ENCODE peak calls at places on chromosomes 16 and 17, in nine cellular contexts. One of them, this sample, is unnamed.

GRCh38 chr16:90011908-90012501 is 7.3 kb downstream of the DBNDD1 start:
- DNase-seq in ovary: no peak
- DNase-seq in NCI-H1930: no peak
- DNase-seq in GM12892: no peak
- DNase-seq in activated CD4-positive, alpha-beta T cell treated with anti-CD3 and anti-CD28 coated beads, Interleukin-2, amount 10 ng/mL, durations not matched to agents 7 days and 5 days: no peak
- DNase-seq in amniotic stem cell: no peak
- DNase-seq in cardiac septum: no peak
- DNase-seq in activated T-cell treated with anti-CD3 and anti-CD28 coated beads, Interleukin-2, amount 50 U/mL, for 24 hours: no peak
- DNase-seq in right cardiac atrium: no peak
- DNase-seq in this sample: no peak

GRCh38 chr16:83932955-83933673 is 19.9 kb upstream of the OSGIN1 start:
- DNase-seq in right cardiac atrium: peak
- DNase-seq in activated T-cell treated with anti-CD3 and anti-CD28 coated beads, Interleukin-2, amount 50 U/mL, for 24 hours: no peak
- DNase-seq in GM12892: no peak
- DNase-seq in cardiac septum: no peak
- DNase-seq in amniotic stem cell: no peak
- DNase-seq in activated CD4-positive, alpha-beta T cell treated with anti-CD3 and anti-CD28 coated beads, Interleukin-2, amount 10 ng/mL, durations not matched to agents 7 days and 5 days: no peak
- DNase-seq in ovary: no peak
- DNase-seq in NCI-H1930: no peak
- DNase-seq in this sample: no peak

GRCh38 chr17:10172241-10172741 is 26.1 kb downstream of the GAS7 start:
- DNase-seq in GM12892: no peak
- DNase-seq in ovary: no peak
- DNase-seq in cardiac septum: no peak
- DNase-seq in activated T-cell treated with anti-CD3 and anti-CD28 coated beads, Interleukin-2, amount 50 U/mL, for 24 hours: no peak
- DNase-seq in NCI-H1930: no peak
- DNase-seq in activated CD4-positive, alpha-beta T cell treated with anti-CD3 and anti-CD28 coated beads, Interleukin-2, amount 10 ng/mL, durations not matched to agents 7 days and 5 days: no peak
- DNase-seq in amniotic stem cell: no peak
- DNase-seq in right cardiac atrium: no peak
- DNase-seq in this sample: no peak

GRCh38 chr17:13476722-13477121 is 125.0 kb downstream of the HS3ST3A1 start:
- DNase-seq in GM12892: no peak
- DNase-seq in NCI-H1930: no peak
- DNase-seq in right cardiac atrium: no peak
- DNase-seq in ovary: no peak
- DNase-seq in activated CD4-positive, alpha-beta T cell treated with anti-CD3 and anti-CD28 coated beads, Interleukin-2, amount 10 ng/mL, durations not matched to agents 7 days and 5 days: no peak
- DNase-seq in activated T-cell treated with anti-CD3 and anti-CD28 coated beads, Interleukin-2, amount 50 U/mL, for 24 hours: no peak
- DNase-seq in amniotic stem cell: no peak
- DNase-seq in cardiac septum: no peak
- DNase-seq in this sample: no peak

GRCh38 chr17:66935717-66936116 is 28.8 kb upstream of the CACNG4 start:
- DNase-seq in ovary: no peak
- DNase-seq in right cardiac atrium: no peak
- DNase-seq in NCI-H1930: no peak
- DNase-seq in cardiac septum: no peak
- DNase-seq in activated T-cell treated with anti-CD3 and anti-CD28 coated beads, Interleukin-2, amount 50 U/mL, for 24 hours: no peak
- DNase-seq in activated CD4-positive, alpha-beta T cell treated with anti-CD3 and anti-CD28 coated beads, Interleukin-2, amount 10 ng/mL, durations not matched to agents 7 days and 5 days: no peak
- DNase-seq in GM12892: no peak
- DNase-seq in amniotic stem cell: no peak
- DNase-seq in this sample: no peak

GRCh38 chr17:61040666-61041065 is 359.0 kb upstream of the TBX2 start:
- DNase-seq in GM12892: no peak
- DNase-seq in cardiac septum: no peak
- DNase-seq in right cardiac atrium: no peak
- DNase-seq in ovary: no peak
- DNase-seq in activated T-cell treated with anti-CD3 and anti-CD28 coated beads, Interleukin-2, amount 50 U/mL, for 24 hours: no peak
- DNase-seq in NCI-H1930: no peak
- DNase-seq in amniotic stem cell: no peak
- DNase-seq in activated CD4-positive, alpha-beta T cell treated with anti-CD3 and anti-CD28 coated beads, Interleukin-2, amount 10 ng/mL, durations not matched to agents 7 days and 5 days: no peak
- DNase-seq in this sample: no peak

GRCh38 chr17:36148559-36149295 is 27.7 kb downstream of the TBC1D3B start:
- DNase-seq in activated T-cell treated with anti-CD3 and anti-CD28 coated beads, Interleukin-2, amount 50 U/mL, for 24 hours: peak
- DNase-seq in activated CD4-positive, alpha-beta T cell treated with anti-CD3 and anti-CD28 coated beads, Interleukin-2, amount 10 ng/mL, durations not matched to agents 7 days and 5 days: peak
- DNase-seq in cardiac septum: peak
- DNase-seq in NCI-H1930: peak
- DNase-seq in ovary: peak
- DNase-seq in right cardiac atrium: peak
- DNase-seq in amniotic stem cell: peak
- DNase-seq in GM12892: peak
- DNase-seq in this sample: peak

GRCh38 chr17:71184716-71185115 is 936.1 kb upstream of the SOX9 start:
- DNase-seq in right cardiac atrium: no peak
- DNase-seq in GM12892: no peak
- DNase-seq in amniotic stem cell: no peak
- DNase-seq in activated CD4-positive, alpha-beta T cell treated with anti-CD3 and anti-CD28 coated beads, Interleukin-2, amount 10 ng/mL, durations not matched to agents 7 days and 5 days: no peak
- DNase-seq in NCI-H1930: no peak
- DNase-seq in cardiac septum: no peak
- DNase-seq in activated T-cell treated with anti-CD3 and anti-CD28 coated beads, Interleukin-2, amount 50 U/mL, for 24 hours: no peak
- DNase-seq in ovary: no peak
- DNase-seq in this sample: no peak

GRCh38 chr17:73184133-73184993 is 8.5 kb upstream of the COG1 start:
- DNase-seq in activated T-cell treated with anti-CD3 and anti-CD28 coated beads, Interleukin-2, amount 50 U/mL, for 24 hours: no peak
- DNase-seq in cardiac septum: no peak
- DNase-seq in amniotic stem cell: no peak
- DNase-seq in ovary: no peak
- DNase-seq in right cardiac atrium: no peak
- DNase-seq in activated CD4-positive, alpha-beta T cell treated with anti-CD3 and anti-CD28 coated beads, Interleukin-2, amount 10 ng/mL, durations not matched to agents 7 days and 5 days: no peak
- DNase-seq in NCI-H1930: no peak
- DNase-seq in GM12892: no peak
- DNase-seq in this sample: no peak

GRCh38 chr17:41421116-41421515 is 3.3 kb downstream of the KRT37 start:
- DNase-seq in GM12892: no peak
- DNase-seq in activated T-cell treated with anti-CD3 and anti-CD28 coated beads, Interleukin-2, amount 50 U/mL, for 24 hours: no peak
- DNase-seq in activated CD4-positive, alpha-beta T cell treated with anti-CD3 and anti-CD28 coated beads, Interleukin-2, amount 10 ng/mL, durations not matched to agents 7 days and 5 days: no peak
- DNase-seq in ovary: no peak
- DNase-seq in right cardiac atrium: no peak
- DNase-seq in cardiac septum: no peak
- DNase-seq in NCI-H1930: no peak
- DNase-seq in amniotic stem cell: no peak
- DNase-seq in this sample: no peak

GRCh38 chr17:1275962-1276736 is 3.3 kb upstream of the TRARG1 start:
- DNase-seq in ovary: peak
- DNase-seq in NCI-H1930: no peak
- DNase-seq in right cardiac atrium: peak
- DNase-seq in amniotic stem cell: peak
- DNase-seq in GM12892: peak
- DNase-seq in cardiac septum: no peak
- DNase-seq in activated T-cell treated with anti-CD3 and anti-CD28 coated beads, Interleukin-2, amount 50 U/mL, for 24 hours: peak
- DNase-seq in activated CD4-positive, alpha-beta T cell treated with anti-CD3 and anti-CD28 coated beads, Interleukin-2, amount 10 ng/mL, durations not matched to agents 7 days and 5 days: peak
- DNase-seq in this sample: peak

GRCh38 chr17:74641224-74641948 is 17.8 kb upstream of the CD300E start:
- DNase-seq in amniotic stem cell: no peak
- DNase-seq in GM12892: no peak
- DNase-seq in activated T-cell treated with anti-CD3 and anti-CD28 coated beads, Interleukin-2, amount 50 U/mL, for 24 hours: no peak
- DNase-seq in cardiac septum: no peak
- DNase-seq in ovary: no peak
- DNase-seq in activated CD4-positive, alpha-beta T cell treated with anti-CD3 and anti-CD28 coated beads, Interleukin-2, amount 10 ng/mL, durations not matched to agents 7 days and 5 days: no peak
- DNase-seq in NCI-H1930: no peak
- DNase-seq in right cardiac atrium: no peak
- DNase-seq in this sample: no peak

GRCh38 chr17:78176548-78177025 is 8.2 kb downstream of the SYNGR2 start:
- DNase-seq in ovary: peak
- DNase-seq in amniotic stem cell: peak
- DNase-seq in cardiac septum: peak
- DNase-seq in activated T-cell treated with anti-CD3 and anti-CD28 coated beads, Interleukin-2, amount 50 U/mL, for 24 hours: peak
- DNase-seq in NCI-H1930: peak
- DNase-seq in activated CD4-positive, alpha-beta T cell treated with anti-CD3 and anti-CD28 coated beads, Interleukin-2, amount 10 ng/mL, durations not matched to agents 7 days and 5 days: peak
- DNase-seq in right cardiac atrium: peak
- DNase-seq in GM12892: peak
- DNase-seq in this sample: peak

GRCh38 chr17:2259769-2260536 is 43.6 kb downstream of the SMG6 start:
- DNase-seq in right cardiac atrium: no peak
- DNase-seq in NCI-H1930: no peak
- DNase-seq in ovary: no peak
- DNase-seq in GM12892: peak
- DNase-seq in cardiac septum: no peak
- DNase-seq in activated CD4-positive, alpha-beta T cell treated with anti-CD3 and anti-CD28 coated beads, Interleukin-2, amount 10 ng/mL, durations not matched to agents 7 days and 5 days: peak
- DNase-seq in amniotic stem cell: no peak
- DNase-seq in activated T-cell treated with anti-CD3 and anti-CD28 coated beads, Interleukin-2, amount 50 U/mL, for 24 hours: peak
- DNase-seq in this sample: no peak

GRCh38 chr17:17681187-17681743 is at the start of gene RAI1:
- DNase-seq in right cardiac atrium: peak
- DNase-seq in amniotic stem cell: peak
- DNase-seq in cardiac septum: peak
- DNase-seq in GM12892: peak
- DNase-seq in activated T-cell treated with anti-CD3 and anti-CD28 coated beads, Interleukin-2, amount 50 U/mL, for 24 hours: peak
- DNase-seq in activated CD4-positive, alpha-beta T cell treated with anti-CD3 and anti-CD28 coated beads, Interleukin-2, amount 10 ng/mL, durations not matched to agents 7 days and 5 days: peak
- DNase-seq in NCI-H1930: peak
- DNase-seq in ovary: peak
- DNase-seq in this sample: peak

GRCh38 chr16:57993452-57993851 is 7.0 kb downstream of the ZNF319 start:
- DNase-seq in GM12892: no peak
- DNase-seq in activated T-cell treated with anti-CD3 and anti-CD28 coated beads, Interleukin-2, amount 50 U/mL, for 24 hours: no peak
- DNase-seq in cardiac septum: no peak
- DNase-seq in amniotic stem cell: no peak
- DNase-seq in activated CD4-positive, alpha-beta T cell treated with anti-CD3 and anti-CD28 coated beads, Interleukin-2, amount 10 ng/mL, durations not matched to agents 7 days and 5 days: no peak
- DNase-seq in NCI-H1930: no peak
- DNase-seq in right cardiac atrium: no peak
- DNase-seq in ovary: no peak
- DNase-seq in this sample: no peak

GRCh38 chr17:78896091-78896833 is 6.7 kb downstream of the CEP295NL start:
- DNase-seq in ovary: peak
- DNase-seq in right cardiac atrium: peak
- DNase-seq in GM12892: no peak
- DNase-seq in amniotic stem cell: no peak
- DNase-seq in NCI-H1930: no peak
- DNase-seq in activated CD4-positive, alpha-beta T cell treated with anti-CD3 and anti-CD28 coated beads, Interleukin-2, amount 10 ng/mL, durations not matched to agents 7 days and 5 days: no peak
- DNase-seq in cardiac septum: no peak
- DNase-seq in activated T-cell treated with anti-CD3 and anti-CD28 coated beads, Interleukin-2, amount 50 U/mL, for 24 hours: no peak
- DNase-seq in this sample: peak

GRCh38 chr17:81911277-81911961 is at the start of gene PCYT2:
- DNase-seq in right cardiac atrium: peak
- DNase-seq in GM12892: peak
- DNase-seq in ovary: peak
- DNase-seq in cardiac septum: peak
- DNase-seq in amniotic stem cell: peak
- DNase-seq in activated CD4-positive, alpha-beta T cell treated with anti-CD3 and anti-CD28 coated beads, Interleukin-2, amount 10 ng/mL, durations not matched to agents 7 days and 5 days: peak
- DNase-seq in NCI-H1930: peak
- DNase-seq in activated T-cell treated with anti-CD3 and anti-CD28 coated beads, Interleukin-2, amount 50 U/mL, for 24 hours: peak
- DNase-seq in this sample: peak

GRCh38 chr17:51050291-51051033 is 70.2 kb downstream of the SPAG9 start:
- DNase-seq in ovary: no peak
- DNase-seq in GM12892: no peak
- DNase-seq in activated T-cell treated with anti-CD3 and anti-CD28 coated beads, Interleukin-2, amount 50 U/mL, for 24 hours: no peak
- DNase-seq in activated CD4-positive, alpha-beta T cell treated with anti-CD3 and anti-CD28 coated beads, Interleukin-2, amount 10 ng/mL, durations not matched to agents 7 days and 5 days: no peak
- DNase-seq in amniotic stem cell: no peak
- DNase-seq in right cardiac atrium: no peak
- DNase-seq in NCI-H1930: no peak
- DNase-seq in cardiac septum: no peak
- DNase-seq in this sample: no peak

GRCh38 chr16:53083123-53083522 is 28.3 kb downstream of the CHD9 start:
- DNase-seq in right cardiac atrium: no peak
- DNase-seq in activated T-cell treated with anti-CD3 and anti-CD28 coated beads, Interleukin-2, amount 50 U/mL, for 24 hours: no peak
- DNase-seq in GM12892: no peak
- DNase-seq in activated CD4-positive, alpha-beta T cell treated with anti-CD3 and anti-CD28 coated beads, Interleukin-2, amount 10 ng/mL, durations not matched to agents 7 days and 5 days: no peak
- DNase-seq in amniotic stem cell: no peak
- DNase-seq in NCI-H1930: no peak
- DNase-seq in ovary: no peak
- DNase-seq in cardiac septum: no peak
- DNase-seq in this sample: no peak

GRCh38 chr17:77470800-77471733 is 330.3 kb downstream of the SEC14L1 start:
- DNase-seq in activated T-cell treated with anti-CD3 and anti-CD28 coated beads, Interleukin-2, amount 50 U/mL, for 24 hours: no peak
- DNase-seq in right cardiac atrium: peak
- DNase-seq in activated CD4-positive, alpha-beta T cell treated with anti-CD3 and anti-CD28 coated beads, Interleukin-2, amount 10 ng/mL, durations not matched to agents 7 days and 5 days: no peak
- DNase-seq in GM12892: no peak
- DNase-seq in amniotic stem cell: no peak
- DNase-seq in cardiac septum: no peak
- DNase-seq in ovary: peak
- DNase-seq in NCI-H1930: no peak
- DNase-seq in this sample: peak

GRCh38 chr17:63546308-63547082 is 3.8 kb upstream of the DCAF7 start:
- DNase-seq in ovary: no peak
- DNase-seq in activated T-cell treated with anti-CD3 and anti-CD28 coated beads, Interleukin-2, amount 50 U/mL, for 24 hours: peak
- DNase-seq in amniotic stem cell: no peak
- DNase-seq in activated CD4-positive, alpha-beta T cell treated with anti-CD3 and anti-CD28 coated beads, Interleukin-2, amount 10 ng/mL, durations not matched to agents 7 days and 5 days: no peak
- DNase-seq in cardiac septum: no peak
- DNase-seq in right cardiac atrium: no peak
- DNase-seq in NCI-H1930: no peak
- DNase-seq in GM12892: no peak
- DNase-seq in this sample: no peak

GRCh38 chr16:52446076-52446475 is 100.9 kb downstream of the TOX3 start:
- DNase-seq in NCI-H1930: no peak
- DNase-seq in amniotic stem cell: no peak
- DNase-seq in right cardiac atrium: no peak
- DNase-seq in cardiac septum: no peak
- DNase-seq in activated T-cell treated with anti-CD3 and anti-CD28 coated beads, Interleukin-2, amount 50 U/mL, for 24 hours: no peak
- DNase-seq in GM12892: no peak
- DNase-seq in activated CD4-positive, alpha-beta T cell treated with anti-CD3 and anti-CD28 coated beads, Interleukin-2, amount 10 ng/mL, durations not matched to agents 7 days and 5 days: no peak
- DNase-seq in ovary: no peak
- DNase-seq in this sample: no peak

GRCh38 chr17:5838661-5839300 is 231.4 kb upstream of the WSCD1 start:
- DNase-seq in activated CD4-positive, alpha-beta T cell treated with anti-CD3 and anti-CD28 coated beads, Interleukin-2, amount 10 ng/mL, durations not matched to agents 7 days and 5 days: no peak
- DNase-seq in cardiac septum: no peak
- DNase-seq in NCI-H1930: no peak
- DNase-seq in activated T-cell treated with anti-CD3 and anti-CD28 coated beads, Interleukin-2, amount 50 U/mL, for 24 hours: no peak
- DNase-seq in GM12892: no peak
- DNase-seq in right cardiac atrium: no peak
- DNase-seq in ovary: no peak
- DNase-seq in amniotic stem cell: no peak
- DNase-seq in this sample: no peak

GRCh38 chr16:85650864-85651811 is 37.6 kb downstream of the GINS2 start:
- DNase-seq in amniotic stem cell: no peak
- DNase-seq in cardiac septum: no peak
- DNase-seq in GM12892: no peak
- DNase-seq in activated T-cell treated with anti-CD3 and anti-CD28 coated beads, Interleukin-2, amount 50 U/mL, for 24 hours: no peak
- DNase-seq in ovary: peak
- DNase-seq in NCI-H1930: no peak
- DNase-seq in right cardiac atrium: peak
- DNase-seq in activated CD4-positive, alpha-beta T cell treated with anti-CD3 and anti-CD28 coated beads, Interleukin-2, amount 10 ng/mL, durations not matched to agents 7 days and 5 days: no peak
- DNase-seq in this sample: peak

GRCh38 chr17:246226-246625 is 64.8 kb upstream of the DOC2B start:
- DNase-seq in ovary: no peak
- DNase-seq in GM12892: no peak
- DNase-seq in amniotic stem cell: no peak
- DNase-seq in right cardiac atrium: no peak
- DNase-seq in activated CD4-positive, alpha-beta T cell treated with anti-CD3 and anti-CD28 coated beads, Interleukin-2, amount 10 ng/mL, durations not matched to agents 7 days and 5 days: no peak
- DNase-seq in NCI-H1930: no peak
- DNase-seq in cardiac septum: no peak
- DNase-seq in activated T-cell treated with anti-CD3 and anti-CD28 coated beads, Interleukin-2, amount 50 U/mL, for 24 hours: no peak
- DNase-seq in this sample: peak

GRCh38 chr16:83878838-83879237 is 20.1 kb upstream of the MLYCD start:
- DNase-seq in ovary: no peak
- DNase-seq in GM12892: no peak
- DNase-seq in activated CD4-positive, alpha-beta T cell treated with anti-CD3 and anti-CD28 coated beads, Interleukin-2, amount 10 ng/mL, durations not matched to agents 7 days and 5 days: no peak
- DNase-seq in NCI-H1930: no peak
- DNase-seq in cardiac septum: no peak
- DNase-seq in activated T-cell treated with anti-CD3 and anti-CD28 coated beads, Interleukin-2, amount 50 U/mL, for 24 hours: no peak
- DNase-seq in amniotic stem cell: peak
- DNase-seq in right cardiac atrium: no peak
- DNase-seq in this sample: no peak

GRCh38 chr16:53358884-53359283 is 75.4 kb upstream of the RBL2 start:
- DNase-seq in NCI-H1930: no peak
- DNase-seq in right cardiac atrium: no peak
- DNase-seq in amniotic stem cell: no peak
- DNase-seq in cardiac septum: no peak
- DNase-seq in GM12892: peak
- DNase-seq in activated T-cell treated with anti-CD3 and anti-CD28 coated beads, Interleukin-2, amount 50 U/mL, for 24 hours: no peak
- DNase-seq in activated CD4-positive, alpha-beta T cell treated with anti-CD3 and anti-CD28 coated beads, Interleukin-2, amount 10 ng/mL, durations not matched to agents 7 days and 5 days: no peak
- DNase-seq in ovary: no peak
- DNase-seq in this sample: no peak

GRCh38 chr16:11587643-11588247 is 1.0 kb upstream of the LITAF start:
- DNase-seq in ovary: no peak
- DNase-seq in NCI-H1930: no peak
- DNase-seq in cardiac septum: no peak
- DNase-seq in GM12892: no peak
- DNase-seq in right cardiac atrium: peak
- DNase-seq in activated CD4-positive, alpha-beta T cell treated with anti-CD3 and anti-CD28 coated beads, Interleukin-2, amount 10 ng/mL, durations not matched to agents 7 days and 5 days: no peak
- DNase-seq in activated T-cell treated with anti-CD3 and anti-CD28 coated beads, Interleukin-2, amount 50 U/mL, for 24 hours: no peak
- DNase-seq in amniotic stem cell: no peak
- DNase-seq in this sample: no peak

GRCh38 chr17:21689604-21690003 is 2.7 kb upstream of the KCNJ18 start:
- DNase-seq in activated CD4-positive, alpha-beta T cell treated with anti-CD3 and anti-CD28 coated beads, Interleukin-2, amount 10 ng/mL, durations not matched to agents 7 days and 5 days: no peak
- DNase-seq in amniotic stem cell: peak
- DNase-seq in ovary: peak
- DNase-seq in cardiac septum: no peak
- DNase-seq in NCI-H1930: no peak
- DNase-seq in activated T-cell treated with anti-CD3 and anti-CD28 coated beads, Interleukin-2, amount 50 U/mL, for 24 hours: no peak
- DNase-seq in GM12892: no peak
- DNase-seq in right cardiac atrium: no peak
- DNase-seq in this sample: no peak

This sample was measured in Right ventricle myocardium superior.